ENCODE peak calls at places on chromosomes 7 and 10, in six cellular contexts. N, L, M, C, Q and F are unnamed samples.

GRCh38 chr7:142328006-142328405 is 70.1 kb upstream of the PRSS58 start:
- DNase-seq in N (no peak), L (no peak), M (peak; percentile 67), C (no peak), Q (no peak), F (no peak)

GRCh38 chr7:129530881-129531391 is 28.6 kb downstream of the SMKR1 start:
- DNase-seq in N (peak; percentile 80), L (no peak), M (no peak), C (peak; percentile 91), Q (peak; percentile 73), F (no peak)

GRCh38 chr10:113947138-113948011 is 92.9 kb downstream of the NHLRC2 start:
- DNase-seq in N (no peak), L (no peak), M (no peak), C (no peak), Q (no peak), F (no peak)

GRCh38 chr10:103926722-103927319 is 8.8 kb upstream of the STN1 start:
- DNase-seq in N (no peak), L (no peak), M (no peak), C (no peak), Q (no peak), F (no peak)

GRCh38 chr7:100211342-100211780 is 8.4 kb upstream of the PVRIG start:
- DNase-seq in N (no peak), L (no peak), M (no peak), C (no peak), Q (no peak), F (no peak)

GRCh38 chr7:89312561-89312960 is 517.0 kb upstream of the TEX47 start:
- DNase-seq in N (no peak), L (no peak), M (no peak), C (peak; percentile 35), Q (no peak), F (no peak)

GRCh38 chr10:105269689-105270088 is 628.6 kb downstream of the SORCS3 start:
- DNase-seq in N (no peak), L (no peak), M (no peak), C (no peak), Q (no peak), F (no peak)

GRCh38 chr10:31242902-31243301 is 76.1 kb upstream of the ZEB1 start:
- DNase-seq in N (peak; percentile 99), L (peak; percentile 42), M (no peak), C (peak; percentile 8), Q (peak; percentile 92), F (no peak)

GRCh38 chr10:104201636-104202035 is 30.5 kb downstream of the CFAP43 start:
- DNase-seq in N (no peak), L (no peak), M (no peak), C (peak; percentile 30), Q (no peak), F (no peak)

GRCh38 chr7:140677496-140677895 is 4.8 kb downstream of the ADCK2 start:
- DNase-seq in N (no peak), L (no peak), M (no peak), C (no peak), Q (no peak), F (no peak)

GRCh38 chr10:953836-954235 is 22.3 kb upstream of the LARP4B start:
- DNase-seq in N (no peak), L (no peak), M (no peak), C (no peak), Q (no peak), F (no peak)

GRCh38 chr10:29263506-29263905 is 25.4 kb upstream of the LYZL1 start:
- DNase-seq in N (no peak), L (no peak), M (no peak), C (no peak), Q (no peak), F (no peak)

GRCh38 chr7:22943997-22944396 is 69.9 kb downstream of the HYCC1 start:
- DNase-seq in N (peak; percentile 95), L (peak; percentile 30), M (no peak), C (peak; percentile 54), Q (peak; percentile 14), F (no peak)

GRCh38 chr10:89702121-89702480 is 711 bp downstream of the KIF20B start:
- DNase-seq in N (peak; percentile 5), L (no peak), M (no peak), C (no peak), Q (peak; percentile 31), F (no peak)

GRCh38 chr10:86186633-86187032 is 180.0 kb downstream of the GRID1 start:
- DNase-seq in N (no peak), L (no peak), M (no peak), C (no peak), Q (no peak), F (no peak)

GRCh38 chr7:76294344-76295024 is 8.0 kb upstream of the HSPB1 start:
- DNase-seq in N (peak; percentile 93), L (peak; percentile 83), M (no peak), C (peak; percentile 99), Q (peak; percentile 91), F (peak; percentile 87)

GRCh38 chr7:100132697-100133137 is 6.0 kb downstream of the MBLAC1 start:
- DNase-seq in N (peak; percentile 66), L (peak; percentile 79), M (no peak), C (no peak), Q (peak; percentile 74), F (no peak)

GRCh38 chr10:48439031-48439430 is 132.6 kb downstream of the MAPK8 start:
- DNase-seq in N (peak; percentile 81), L (no peak), M (no peak), C (no peak), Q (peak; percentile 37), F (no peak)

GRCh38 chr7:19754521-19755116 is 18.8 kb downstream of the TMEM196 start:
- DNase-seq in N (peak; percentile 12), L (no peak), M (peak; percentile 46), C (peak; percentile 21), Q (peak; percentile 50), F (no peak)

GRCh38 chr7:125316451-125316850 is 386.8 kb upstream of the POT1 start:
- DNase-seq in N (no peak), L (peak; percentile 91), M (peak; percentile 35), C (no peak), Q (peak; percentile 37), F (peak; percentile 68)

GRCh38 chr10:16612148-16612742 is 90.6 kb upstream of the C1QL3 start:
- DNase-seq in N (peak; percentile 46), L (peak; percentile 48), M (peak; percentile 73), C (peak; percentile 28), Q (peak; percentile 48), F (no peak)

GRCh38 chr7:78675511-78675910 is 778.0 kb downstream of the MAGI2 start:
- DNase-seq in N (peak; percentile 16), L (no peak), M (no peak), C (peak; percentile 34), Q (no peak), F (no peak)

GRCh38 chr10:82394122-82394521 is 519.1 kb downstream of the NRG3 start:
- DNase-seq in N (no peak), L (no peak), M (no peak), C (no peak), Q (no peak), F (no peak)

GRCh38 chr10:78942006-78942405 is 126.8 kb upstream of the ZMIZ1 start:
- DNase-seq in N (no peak), L (no peak), M (no peak), C (no peak), Q (no peak), F (no peak)
- H2BK5ac ChIP-seq in N (no peak overlapping the region), L (no peak overlapping the region), M (no peak overlapping the region), C (no peak overlapping the region), Q (no peak overlapping the region), F (no peak overlapping the region)

DNA sequence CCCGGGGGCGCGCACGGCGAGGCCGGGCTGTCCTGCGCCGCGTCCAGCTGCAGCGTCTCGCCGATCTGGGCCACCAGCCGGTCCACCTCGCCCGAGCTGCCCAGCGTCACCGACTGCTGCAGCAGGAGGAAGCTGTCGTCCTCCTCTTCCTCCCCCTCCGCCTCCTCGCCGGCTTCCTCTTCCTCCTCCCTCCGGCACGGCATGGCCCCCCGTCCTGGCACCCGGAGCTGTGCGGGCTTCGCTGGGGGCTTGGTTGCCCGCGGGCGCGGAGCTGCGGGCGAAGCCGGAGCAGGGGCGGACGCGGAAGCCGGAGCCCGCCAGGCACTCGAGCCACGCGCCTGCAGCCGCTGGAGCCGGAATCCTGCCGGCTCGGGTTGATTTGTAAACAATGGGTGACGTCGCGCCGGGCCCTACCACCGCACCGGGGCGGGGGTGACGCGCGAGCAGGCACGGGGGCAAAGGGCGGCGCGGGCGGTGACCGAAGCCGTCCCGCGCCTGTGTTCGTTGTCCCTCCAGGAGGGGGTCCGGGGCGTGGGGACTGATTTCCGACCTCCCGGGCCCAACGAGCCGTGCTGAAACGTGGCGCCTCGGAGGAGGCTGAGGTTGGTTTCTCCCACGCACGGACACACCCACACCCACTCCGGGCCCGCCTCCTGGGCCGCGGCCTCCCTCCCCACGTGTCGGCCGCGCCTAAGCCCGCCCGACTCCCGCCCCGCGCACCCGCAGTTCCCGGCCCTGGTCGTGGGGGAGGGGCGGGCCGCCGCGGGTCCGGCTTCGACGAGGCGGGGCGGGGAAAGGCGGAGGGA is at the start of gene FRAT2:
- DNase-seq in N (peak; percentile 91), L (peak; percentile 92), M (peak; percentile 89), C (peak; percentile 88), Q (peak; percentile 92), F (no peak)
- H2BK5ac ChIP-seq in N (peak within 1 kb of the TSS; percentile 100), L (no peak within 1 kb of the TSS), M (peak within 1 kb of the TSS; percentile 87), C (peak within 1 kb of the TSS; percentile 99), Q (peak within 1 kb of the TSS; percentile 95), F (peak within 1 kb of the TSS; percentile 98)

GRCh38 chr7:37035631-37036030 is 311.3 kb upstream of the AOAH start:
- DNase-seq in N (no peak), L (no peak), M (no peak), C (no peak), Q (no peak), F (no peak)

GRCh38 chr7:37033141-37033540 is 308.8 kb upstream of the AOAH start:
- DNase-seq in N (no peak), L (no peak), M (no peak), C (no peak), Q (no peak), F (no peak)

GRCh38 chr7:37031571-37032257 is 307.4 kb upstream of the AOAH start:
- DNase-seq in N (peak; percentile 100), L (peak; percentile 68), M (peak; percentile 79), C (peak; percentile 90), Q (peak; percentile 99), F (peak; percentile 54)

GRCh38 chr7:37028909-37029440 is 304.7 kb upstream of the AOAH start:
- DNase-seq in N (no peak), L (no peak), M (no peak), C (no peak), Q (no peak), F (no peak)

GRCh38 chr7:37032258-37032601 is 307.9 kb upstream of the AOAH start:
- DNase-seq in N (no peak), L (no peak), M (no peak), C (no peak), Q (no peak), F (no peak)
- H2BK5ac ChIP-seq in N (peak overlapping the region; percentile 78), L (no peak overlapping the region), M (no peak overlapping the region), C (peak overlapping the region; percentile 62), Q (no peak overlapping the region), F (peak overlapping the region; percentile 50)

DNA sequence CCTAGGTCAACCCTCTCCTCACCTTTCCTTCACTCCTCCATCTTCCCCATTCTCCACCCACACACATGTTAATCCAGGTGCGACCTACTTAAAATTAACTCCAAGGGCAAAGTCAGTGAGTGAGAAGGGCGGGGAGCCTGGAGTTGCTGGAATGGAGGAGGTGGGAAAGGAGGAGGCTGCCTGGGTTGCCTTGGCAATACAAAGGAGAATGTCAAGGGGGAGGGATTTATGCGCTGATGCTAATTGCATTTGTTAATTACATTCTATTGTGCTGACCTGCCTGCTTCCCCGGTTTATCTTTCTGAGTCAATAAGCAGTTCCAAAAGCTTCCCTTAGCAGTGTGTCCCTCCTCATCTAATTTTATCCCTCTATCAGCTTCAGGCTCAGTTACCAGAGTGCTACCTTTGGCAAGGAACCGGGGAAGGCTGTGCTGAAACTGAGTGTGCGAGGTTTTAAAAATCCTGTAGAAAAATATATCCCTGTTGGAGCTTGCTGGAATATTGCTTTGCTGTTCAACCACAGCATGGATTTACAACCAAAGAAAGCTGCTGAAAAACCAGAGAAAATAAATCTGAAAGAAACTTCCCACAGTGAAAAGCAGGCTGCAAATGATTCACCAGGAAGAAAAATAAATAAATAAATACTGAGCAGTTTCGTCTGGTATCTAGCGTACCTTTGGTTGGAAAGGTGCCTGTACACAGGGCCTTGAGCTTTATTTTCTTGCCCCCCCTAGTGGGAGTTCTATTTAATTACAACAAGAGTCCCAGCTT is 113.2 kb upstream of the DGKB start:
- DNase-seq in N (peak; percentile 49), L (peak; percentile 86), M (peak; percentile 62), C (peak; percentile 40), Q (peak; percentile 71), F (peak; percentile 63)
- H2BK5ac ChIP-seq in N (no peak overlapping the region), L (no peak overlapping the region), M (no peak overlapping the region), C (no peak overlapping the region), Q (no peak overlapping the region), F (peak overlapping the region; percentile 7)